ENCODE peak calls at places on chromosome 6, in ten cellular contexts. One of them, this sample, is unnamed.
A peak's percentile ranks its signal among the peaks of the same experiment; 100 is the strongest.

GRCh38 chr6:110296151-110297028 is 61.8 kb downstream of the METTL24 start:
- DNase-seq in uterus: no peak
- DNase-seq in effector CD8-positive, alpha-beta T cell: no peak
- DNase-seq in T-cell: no peak
- DNase-seq in stimulated activated CD4-positive, alpha-beta T cell treated with anti-CD3 and anti-CD28 coated beads, Interleukin-12 subunit alpha, Interleukin-12 subunit beta, amount 100 ng/mL, for 4 hours: no peak
- DNase-seq in activated CD4-positive, alpha-beta T cell treated with anti-CD3 and anti-CD28 coated beads for 4 hours: no peak
- DNase-seq in endothelial cell: no peak
- DNase-seq in NCI-H774: no peak
- DNase-seq in GM18507: no peak
- DNase-seq in fibroblast of villous mesenchyme: peak; percentile 19
- DNase-seq in this sample: no peak

GRCh38 chr6:137277971-137278602 is 58.9 kb upstream of the IFNGR1 start:
- DNase-seq in endothelial cell: no peak
- DNase-seq in uterus: no peak
- DNase-seq in activated CD4-positive, alpha-beta T cell treated with anti-CD3 and anti-CD28 coated beads for 4 hours: no peak
- DNase-seq in fibroblast of villous mesenchyme: peak; percentile 19
- DNase-seq in GM18507: no peak
- DNase-seq in effector CD8-positive, alpha-beta T cell: no peak
- DNase-seq in T-cell: no peak
- DNase-seq in NCI-H774: no peak
- DNase-seq in stimulated activated CD4-positive, alpha-beta T cell treated with anti-CD3 and anti-CD28 coated beads, Interleukin-12 subunit alpha, Interleukin-12 subunit beta, amount 100 ng/mL, for 4 hours: no peak
- DNase-seq in this sample: no peak

GRCh38 chr6:47321582-47321981 is 11.9 kb upstream of the TNFRSF21 start:
- DNase-seq in uterus: no peak
- DNase-seq in stimulated activated CD4-positive, alpha-beta T cell treated with anti-CD3 and anti-CD28 coated beads, Interleukin-12 subunit alpha, Interleukin-12 subunit beta, amount 100 ng/mL, for 4 hours: no peak
- DNase-seq in NCI-H774: no peak
- DNase-seq in GM18507: no peak
- DNase-seq in fibroblast of villous mesenchyme: no peak
- DNase-seq in endothelial cell: no peak
- DNase-seq in T-cell: no peak
- DNase-seq in effector CD8-positive, alpha-beta T cell: no peak
- DNase-seq in activated CD4-positive, alpha-beta T cell treated with anti-CD3 and anti-CD28 coated beads for 4 hours: no peak
- DNase-seq in this sample: no peak

GRCh38 chr6:136921936-136922679 is at the start of gene SLC35D3:
- DNase-seq in activated CD4-positive, alpha-beta T cell treated with anti-CD3 and anti-CD28 coated beads for 4 hours: peak; percentile 8
- DNase-seq in NCI-H774: peak; percentile 46
- DNase-seq in endothelial cell: peak; percentile 42
- DNase-seq in stimulated activated CD4-positive, alpha-beta T cell treated with anti-CD3 and anti-CD28 coated beads, Interleukin-12 subunit alpha, Interleukin-12 subunit beta, amount 100 ng/mL, for 4 hours: peak; percentile 14
- DNase-seq in GM18507: no peak
- DNase-seq in fibroblast of villous mesenchyme: peak; percentile 6
- DNase-seq in effector CD8-positive, alpha-beta T cell: no peak
- DNase-seq in uterus: no peak
- DNase-seq in T-cell: no peak
- DNase-seq in this sample: no peak

GRCh38 chr6:165110871-165111270 is 198.5 kb downstream of the C6orf118 start:
- DNase-seq in stimulated activated CD4-positive, alpha-beta T cell treated with anti-CD3 and anti-CD28 coated beads, Interleukin-12 subunit alpha, Interleukin-12 subunit beta, amount 100 ng/mL, for 4 hours: no peak
- DNase-seq in activated CD4-positive, alpha-beta T cell treated with anti-CD3 and anti-CD28 coated beads for 4 hours: no peak
- DNase-seq in GM18507: no peak
- DNase-seq in fibroblast of villous mesenchyme: peak; percentile 23
- DNase-seq in NCI-H774: no peak
- DNase-seq in T-cell: no peak
- DNase-seq in effector CD8-positive, alpha-beta T cell: no peak
- DNase-seq in endothelial cell: no peak
- DNase-seq in uterus: no peak
- DNase-seq in this sample: no peak

GRCh38 chr6:45630801-45631200 is 253.1 kb upstream of the SUPT3H start:
- DNase-seq in effector CD8-positive, alpha-beta T cell: no peak
- DNase-seq in NCI-H774: no peak
- DNase-seq in uterus: no peak
- DNase-seq in endothelial cell: no peak
- DNase-seq in fibroblast of villous mesenchyme: peak; percentile 87
- DNase-seq in T-cell: no peak
- DNase-seq in GM18507: no peak
- DNase-seq in stimulated activated CD4-positive, alpha-beta T cell treated with anti-CD3 and anti-CD28 coated beads, Interleukin-12 subunit alpha, Interleukin-12 subunit beta, amount 100 ng/mL, for 4 hours: no peak
- DNase-seq in activated CD4-positive, alpha-beta T cell treated with anti-CD3 and anti-CD28 coated beads for 4 hours: no peak
- DNase-seq in this sample: no peak

GRCh38 chr6:1109134-1109533 is 202.8 kb upstream of the FOXQ1 start:
- DNase-seq in endothelial cell: no peak
- DNase-seq in T-cell: no peak
- DNase-seq in NCI-H774: no peak
- DNase-seq in stimulated activated CD4-positive, alpha-beta T cell treated with anti-CD3 and anti-CD28 coated beads, Interleukin-12 subunit alpha, Interleukin-12 subunit beta, amount 100 ng/mL, for 4 hours: no peak
- DNase-seq in fibroblast of villous mesenchyme: no peak
- DNase-seq in GM18507: no peak
- DNase-seq in activated CD4-positive, alpha-beta T cell treated with anti-CD3 and anti-CD28 coated beads for 4 hours: no peak
- DNase-seq in uterus: no peak
- DNase-seq in effector CD8-positive, alpha-beta T cell: no peak
- DNase-seq in this sample: no peak

GRCh38 chr6:158373209-158373608 is 60.9 kb downstream of the TULP4 start:
- DNase-seq in uterus: no peak
- DNase-seq in activated CD4-positive, alpha-beta T cell treated with anti-CD3 and anti-CD28 coated beads for 4 hours: no peak
- DNase-seq in fibroblast of villous mesenchyme: no peak
- DNase-seq in NCI-H774: no peak
- DNase-seq in endothelial cell: no peak
- DNase-seq in T-cell: no peak
- DNase-seq in effector CD8-positive, alpha-beta T cell: no peak
- DNase-seq in stimulated activated CD4-positive, alpha-beta T cell treated with anti-CD3 and anti-CD28 coated beads, Interleukin-12 subunit alpha, Interleukin-12 subunit beta, amount 100 ng/mL, for 4 hours: no peak
- DNase-seq in GM18507: no peak
- DNase-seq in this sample: no peak

GRCh38 chr6:53795702-53796450 is 1.1 kb downstream of the LRRC1 start:
- DNase-seq in stimulated activated CD4-positive, alpha-beta T cell treated with anti-CD3 and anti-CD28 coated beads, Interleukin-12 subunit alpha, Interleukin-12 subunit beta, amount 100 ng/mL, for 4 hours: peak; percentile 6
- DNase-seq in NCI-H774: no peak
- DNase-seq in effector CD8-positive, alpha-beta T cell: peak; percentile 8
- DNase-seq in uterus: peak; percentile 22
- DNase-seq in T-cell: no peak
- DNase-seq in fibroblast of villous mesenchyme: peak; percentile 43
- DNase-seq in endothelial cell: peak; percentile 34
- DNase-seq in GM18507: no peak
- DNase-seq in activated CD4-positive, alpha-beta T cell treated with anti-CD3 and anti-CD28 coated beads for 4 hours: peak; percentile 5
- DNase-seq in this sample: no peak

GRCh38 chr6:84645563-84646266 is 118.7 kb downstream of the TBX18 start:
- DNase-seq in endothelial cell: no peak
- DNase-seq in activated CD4-positive, alpha-beta T cell treated with anti-CD3 and anti-CD28 coated beads for 4 hours: no peak
- DNase-seq in GM18507: no peak
- DNase-seq in stimulated activated CD4-positive, alpha-beta T cell treated with anti-CD3 and anti-CD28 coated beads, Interleukin-12 subunit alpha, Interleukin-12 subunit beta, amount 100 ng/mL, for 4 hours: no peak
- DNase-seq in effector CD8-positive, alpha-beta T cell: no peak
- DNase-seq in NCI-H774: no peak
- DNase-seq in fibroblast of villous mesenchyme: no peak
- DNase-seq in T-cell: no peak
- DNase-seq in uterus: no peak
- DNase-seq in this sample: no peak

GRCh38 chr6:112117554-112117953 is 30.2 kb downstream of the FAM229B start:
- DNase-seq in fibroblast of villous mesenchyme: peak; percentile 4
- DNase-seq in uterus: no peak
- DNase-seq in T-cell: no peak
- DNase-seq in stimulated activated CD4-positive, alpha-beta T cell treated with anti-CD3 and anti-CD28 coated beads, Interleukin-12 subunit alpha, Interleukin-12 subunit beta, amount 100 ng/mL, for 4 hours: no peak
- DNase-seq in endothelial cell: no peak
- DNase-seq in activated CD4-positive, alpha-beta T cell treated with anti-CD3 and anti-CD28 coated beads for 4 hours: no peak
- DNase-seq in effector CD8-positive, alpha-beta T cell: no peak
- DNase-seq in NCI-H774: no peak
- DNase-seq in GM18507: no peak
- DNase-seq in this sample: no peak

GRCh38 chr6:37441651-37442050 is 8.6 kb downstream of the CMTR1 start:
- DNase-seq in stimulated activated CD4-positive, alpha-beta T cell treated with anti-CD3 and anti-CD28 coated beads, Interleukin-12 subunit alpha, Interleukin-12 subunit beta, amount 100 ng/mL, for 4 hours: no peak
- DNase-seq in activated CD4-positive, alpha-beta T cell treated with anti-CD3 and anti-CD28 coated beads for 4 hours: no peak
- DNase-seq in GM18507: no peak
- DNase-seq in fibroblast of villous mesenchyme: no peak
- DNase-seq in endothelial cell: no peak
- DNase-seq in NCI-H774: no peak
- DNase-seq in uterus: no peak
- DNase-seq in effector CD8-positive, alpha-beta T cell: no peak
- DNase-seq in T-cell: no peak
- DNase-seq in this sample: no peak

GRCh38 chr6:52499026-52499425 is 77.8 kb downstream of the TRAM2 start:
- DNase-seq in GM18507: no peak
- DNase-seq in T-cell: no peak
- DNase-seq in effector CD8-positive, alpha-beta T cell: no peak
- DNase-seq in activated CD4-positive, alpha-beta T cell treated with anti-CD3 and anti-CD28 coated beads for 4 hours: no peak
- DNase-seq in stimulated activated CD4-positive, alpha-beta T cell treated with anti-CD3 and anti-CD28 coated beads, Interleukin-12 subunit alpha, Interleukin-12 subunit beta, amount 100 ng/mL, for 4 hours: no peak
- DNase-seq in endothelial cell: no peak
- DNase-seq in NCI-H774: no peak
- DNase-seq in uterus: no peak
- DNase-seq in fibroblast of villous mesenchyme: peak; percentile 71
- DNase-seq in this sample: no peak

GRCh38 chr6:140253096-140253495 is 878.6 kb upstream of the CITED2 start:
- DNase-seq in effector CD8-positive, alpha-beta T cell: no peak
- DNase-seq in GM18507: no peak
- DNase-seq in stimulated activated CD4-positive, alpha-beta T cell treated with anti-CD3 and anti-CD28 coated beads, Interleukin-12 subunit alpha, Interleukin-12 subunit beta, amount 100 ng/mL, for 4 hours: no peak
- DNase-seq in endothelial cell: no peak
- DNase-seq in activated CD4-positive, alpha-beta T cell treated with anti-CD3 and anti-CD28 coated beads for 4 hours: no peak
- DNase-seq in NCI-H774: no peak
- DNase-seq in T-cell: no peak
- DNase-seq in fibroblast of villous mesenchyme: peak; percentile 24
- DNase-seq in uterus: no peak
- DNase-seq in this sample: no peak

GRCh38 chr6:40722553-40723258 is 135.5 kb upstream of the LRFN2 start:
- DNase-seq in fibroblast of villous mesenchyme: peak; percentile 59
- DNase-seq in GM18507: no peak
- DNase-seq in uterus: no peak
- DNase-seq in effector CD8-positive, alpha-beta T cell: no peak
- DNase-seq in activated CD4-positive, alpha-beta T cell treated with anti-CD3 and anti-CD28 coated beads for 4 hours: no peak
- DNase-seq in stimulated activated CD4-positive, alpha-beta T cell treated with anti-CD3 and anti-CD28 coated beads, Interleukin-12 subunit alpha, Interleukin-12 subunit beta, amount 100 ng/mL, for 4 hours: no peak
- DNase-seq in T-cell: no peak
- DNase-seq in endothelial cell: no peak
- DNase-seq in NCI-H774: no peak
- DNase-seq in this sample: no peak

GRCh38 chr6:44859901-44860410 is 468.2 kb upstream of the RUNX2 start:
- DNase-seq in T-cell: no peak
- DNase-seq in activated CD4-positive, alpha-beta T cell treated with anti-CD3 and anti-CD28 coated beads for 4 hours: no peak
- DNase-seq in NCI-H774: no peak
- DNase-seq in uterus: no peak
- DNase-seq in GM18507: no peak
- DNase-seq in fibroblast of villous mesenchyme: peak; percentile 74
- DNase-seq in effector CD8-positive, alpha-beta T cell: no peak
- DNase-seq in endothelial cell: no peak
- DNase-seq in stimulated activated CD4-positive, alpha-beta T cell treated with anti-CD3 and anti-CD28 coated beads, Interleukin-12 subunit alpha, Interleukin-12 subunit beta, amount 100 ng/mL, for 4 hours: no peak
- DNase-seq in this sample: no peak

GRCh38 chr6:126267621-126268020 is 72.3 kb upstream of the CENPW start:
- DNase-seq in GM18507: no peak
- DNase-seq in fibroblast of villous mesenchyme: peak; percentile 0
- DNase-seq in stimulated activated CD4-positive, alpha-beta T cell treated with anti-CD3 and anti-CD28 coated beads, Interleukin-12 subunit alpha, Interleukin-12 subunit beta, amount 100 ng/mL, for 4 hours: no peak
- DNase-seq in T-cell: no peak
- DNase-seq in NCI-H774: no peak
- DNase-seq in endothelial cell: no peak
- DNase-seq in activated CD4-positive, alpha-beta T cell treated with anti-CD3 and anti-CD28 coated beads for 4 hours: no peak
- DNase-seq in effector CD8-positive, alpha-beta T cell: no peak
- DNase-seq in uterus: peak; percentile 69
- DNase-seq in this sample: no peak

GRCh38 chr6:105326838-105327745 is 75.8 kb downstream of the PREP start:
- DNase-seq in endothelial cell: no peak
- DNase-seq in stimulated activated CD4-positive, alpha-beta T cell treated with anti-CD3 and anti-CD28 coated beads, Interleukin-12 subunit alpha, Interleukin-12 subunit beta, amount 100 ng/mL, for 4 hours: no peak
- DNase-seq in T-cell: no peak
- DNase-seq in effector CD8-positive, alpha-beta T cell: no peak
- DNase-seq in NCI-H774: peak; percentile 62
- DNase-seq in uterus: no peak
- DNase-seq in GM18507: no peak
- DNase-seq in activated CD4-positive, alpha-beta T cell treated with anti-CD3 and anti-CD28 coated beads for 4 hours: no peak
- DNase-seq in fibroblast of villous mesenchyme: peak; percentile 38
- DNase-seq in this sample: no peak

This sample was measured in left lobe of liver.